ENCODE peak calls at places on chromosomes 13 and 19, in five cellular contexts. W, F, O, Y and B are unnamed samples.

GRCh38 chr19:18274776-18275356 is 614 bp upstream of the IQCN start:
- DNase-seq in W (peak; percentile 96), F (peak; percentile 63), O (peak; percentile 81), Y (no peak), B (peak; percentile 86)

GRCh38 chr13:96165840-96166239 is 75.9 kb downstream of the HS6ST3 start:
- DNase-seq in W (no peak), F (no peak), O (no peak), Y (no peak), B (no peak)

GRCh38 chr19:5002143-5002542 is 33.2 kb downstream of the KDM4B start:
- DNase-seq in W (peak; percentile 68), F (no peak), O (peak; percentile 19), Y (no peak), B (no peak)

GRCh38 chr13:40399756-40400155 is 266.7 kb downstream of the FOXO1 start:
- DNase-seq in W (no peak), F (no peak), O (no peak), Y (no peak), B (no peak)

GRCh38 chr13:51331354-51331861 is 8.1 kb upstream of the SERPINE3 start:
- DNase-seq in W (peak; percentile 38), F (no peak), O (no peak), Y (no peak), B (no peak)

GRCh38 chr19:2500861-2501260 is 24.9 kb downstream of the GADD45B start:
- DNase-seq in W (no peak), F (no peak), O (no peak), Y (no peak), B (no peak)

GRCh38 chr19:23986623-23987022 is 71.9 kb downstream of the ZNF726 start:
- DNase-seq in W (no peak), F (no peak), O (no peak), Y (no peak), B (no peak)

GRCh38 chr19:51681286-51681956 is 11.7 kb upstream of the SPACA6 start:
- DNase-seq in W (no peak), F (no peak), O (no peak), Y (no peak), B (no peak)

GRCh38 chr19:55383279-55383788 is 758 bp downstream of the TMEM238 start:
- DNase-seq in W (no peak), F (peak; percentile 6), O (no peak), Y (no peak), B (peak; percentile 63)

GRCh38 chr19:42546831-42547500 is 18.7 kb upstream of the CEACAM1 start:
- DNase-seq in W (no peak), F (no peak), O (no peak), Y (no peak), B (no peak)

GRCh38 chr19:1265611-1266115 is 3.5 kb upstream of the CIRBP start:
- DNase-seq in W (peak; percentile 72), F (no peak), O (no peak), Y (no peak), B (no peak)